ENCODE peak calls at places on chromosomes 7 and 10, in six cellular contexts. One of them, this sample, is unnamed.

GRCh38 chr7:142974618-142975017 is 12.5 kb upstream of the KEL start:
- DNase-seq in neuronal stem cell: no peak
- DNase-seq in IMR-90: no peak
- DNase-seq in H9: no peak
- DNase-seq in H1: no peak
- DNase-seq in trophoblast cell: no peak
- DNase-seq in this sample: no peak

GRCh38 chr10:6348091-6348862 is 145.5 kb downstream of the PFKFB3 start:
- DNase-seq in neuronal stem cell: no peak
- DNase-seq in IMR-90: no peak
- DNase-seq in H9: no peak
- DNase-seq in H1: no peak
- DNase-seq in trophoblast cell: peak
- DNase-seq in this sample: no peak

GRCh38 chr7:86814980-86815379 is 171.3 kb downstream of the GRM3 start:
- DNase-seq in neuronal stem cell: peak
- DNase-seq in IMR-90: no peak
- DNase-seq in H9: no peak
- DNase-seq in H1: peak
- DNase-seq in trophoblast cell: peak
- DNase-seq in this sample: peak

GRCh38 chr7:128914566-128915151 is 4.2 kb upstream of the KCP start:
- DNase-seq in neuronal stem cell: no peak
- DNase-seq in IMR-90: no peak
- DNase-seq in H9: peak
- DNase-seq in H1: no peak
- DNase-seq in trophoblast cell: no peak
- DNase-seq in this sample: no peak

GRCh38 chr10:25804505-25804904 is 129.5 kb upstream of the MYO3A start:
- DNase-seq in neuronal stem cell: no peak
- DNase-seq in IMR-90: no peak
- DNase-seq in H9: no peak
- DNase-seq in H1: no peak
- DNase-seq in trophoblast cell: no peak
- DNase-seq in this sample: no peak

GRCh38 chr7:155969192-155969929 is 157.1 kb upstream of the SHH start:
- DNase-seq in neuronal stem cell: no peak
- DNase-seq in IMR-90: no peak
- DNase-seq in H9: peak
- DNase-seq in H1: no peak
- DNase-seq in trophoblast cell: no peak
- DNase-seq in this sample: no peak

GRCh38 chr10:1609596-1609995 is 127.7 kb downstream of the ADARB2 start:
- DNase-seq in neuronal stem cell: no peak
- DNase-seq in IMR-90: no peak
- DNase-seq in H9: peak
- DNase-seq in H1: no peak
- DNase-seq in trophoblast cell: no peak
- DNase-seq in this sample: no peak

GRCh38 chr10:59362991-59363390 is 642 bp upstream of the FAM13C start:
- DNase-seq in neuronal stem cell: peak
- DNase-seq in IMR-90: peak
- DNase-seq in H9: peak
- DNase-seq in H1: peak
- DNase-seq in trophoblast cell: peak
- DNase-seq in this sample: peak

GRCh38 chr7:4129481-4130122 is 552.5 kb upstream of the FOXK1 start:
- DNase-seq in neuronal stem cell: no peak
- DNase-seq in IMR-90: no peak
- DNase-seq in H9: no peak
- DNase-seq in H1: no peak
- DNase-seq in trophoblast cell: no peak
- DNase-seq in this sample: no peak

GRCh38 chr10:101780818-101781654 is 2.2 kb downstream of the NPM3 start:
- DNase-seq in neuronal stem cell: peak
- DNase-seq in IMR-90: peak
- DNase-seq in H9: peak
- DNase-seq in H1: no peak
- DNase-seq in trophoblast cell: peak
- DNase-seq in this sample: peak

GRCh38 chr10:77664018-77664417 is 26.4 kb upstream of the KCNMA1 start:
- DNase-seq in neuronal stem cell: no peak
- DNase-seq in IMR-90: no peak
- DNase-seq in H9: no peak
- DNase-seq in H1: no peak
- DNase-seq in trophoblast cell: no peak
- DNase-seq in this sample: no peak

GRCh38 chr10:4242561-4243035 is 457.6 kb upstream of the KLF6 start:
- DNase-seq in neuronal stem cell: no peak
- DNase-seq in IMR-90: peak
- DNase-seq in H9: no peak
- DNase-seq in H1: no peak
- DNase-seq in trophoblast cell: peak
- DNase-seq in this sample: peak

GRCh38 chr10:30688456-30688855 is 58.9 kb upstream of the LYZL2 start:
- DNase-seq in neuronal stem cell: no peak
- DNase-seq in IMR-90: no peak
- DNase-seq in H9: no peak
- DNase-seq in H1: no peak
- DNase-seq in trophoblast cell: no peak
- DNase-seq in this sample: no peak

GRCh38 chr7:111076205-111076604 is 14.7 kb upstream of the LRRN3 start:
- DNase-seq in neuronal stem cell: no peak
- DNase-seq in IMR-90: peak
- DNase-seq in H9: no peak
- DNase-seq in H1: no peak
- DNase-seq in trophoblast cell: peak
- DNase-seq in this sample: no peak

GRCh38 chr7:79159040-79159664 is 294.3 kb downstream of the MAGI2 start:
- DNase-seq in neuronal stem cell: no peak
- DNase-seq in IMR-90: no peak
- DNase-seq in H9: no peak
- DNase-seq in H1: no peak
- DNase-seq in trophoblast cell: no peak
- DNase-seq in this sample: no peak

GRCh38 chr7:1403844-1404404 is 55.3 kb downstream of the MICALL2 start:
- DNase-seq in neuronal stem cell: peak
- DNase-seq in IMR-90: peak
- DNase-seq in H9: no peak
- DNase-seq in H1: no peak
- DNase-seq in trophoblast cell: no peak
- DNase-seq in this sample: peak

GRCh38 chr7:48837266-48837665 is 87.1 kb upstream of the CDC14C start:
- DNase-seq in neuronal stem cell: no peak
- DNase-seq in IMR-90: no peak
- DNase-seq in H9: no peak
- DNase-seq in H1: no peak
- DNase-seq in trophoblast cell: no peak
- DNase-seq in this sample: no peak

GRCh38 chr7:2934984-2935740 is 91.1 kb upstream of the GNA12 start:
- DNase-seq in neuronal stem cell: no peak
- DNase-seq in IMR-90: no peak
- DNase-seq in H9: peak
- DNase-seq in H1: no peak
- DNase-seq in trophoblast cell: peak
- DNase-seq in this sample: no peak

GRCh38 chr7:42522227-42522991 is 285.4 kb upstream of the GLI3 start:
- DNase-seq in neuronal stem cell: peak
- DNase-seq in IMR-90: no peak
- DNase-seq in H9: peak
- DNase-seq in H1: peak
- DNase-seq in trophoblast cell: peak
- DNase-seq in this sample: peak

GRCh38 chr10:110706690-110707098 is 62.6 kb downstream of the RBM20 start:
- DNase-seq in neuronal stem cell: no peak
- DNase-seq in IMR-90: peak
- DNase-seq in H9: no peak
- DNase-seq in H1: peak
- DNase-seq in trophoblast cell: peak
- DNase-seq in this sample: peak

GRCh38 chr7:158000160-158000559 is 587.5 kb downstream of the PTPRN2 start:
- DNase-seq in neuronal stem cell: no peak
- DNase-seq in IMR-90: no peak
- DNase-seq in H9: peak
- DNase-seq in H1: no peak
- DNase-seq in trophoblast cell: no peak
- DNase-seq in this sample: no peak

GRCh38 chr7:36312064-36312914 is 77.4 kb upstream of the ANLN start:
- DNase-seq in neuronal stem cell: no peak
- DNase-seq in IMR-90: no peak
- DNase-seq in H9: peak
- DNase-seq in H1: no peak
- DNase-seq in trophoblast cell: peak
- DNase-seq in this sample: no peak

GRCh38 chr10:60224129-60224705 is 165.5 kb downstream of the ANK3 start:
- DNase-seq in neuronal stem cell: no peak
- DNase-seq in IMR-90: no peak
- DNase-seq in H9: no peak
- DNase-seq in H1: no peak
- DNase-seq in trophoblast cell: peak
- DNase-seq in this sample: no peak

GRCh38 chr7:157675427-157675930 is 338.7 kb downstream of the DNAJB6 start:
- DNase-seq in neuronal stem cell: no peak
- DNase-seq in IMR-90: no peak
- DNase-seq in H9: peak
- DNase-seq in H1: no peak
- DNase-seq in trophoblast cell: no peak
- DNase-seq in this sample: no peak

GRCh38 chr7:46775776-46776175 is 806.1 kb downstream of the TNS3 start:
- DNase-seq in neuronal stem cell: no peak
- DNase-seq in IMR-90: peak
- DNase-seq in H9: no peak
- DNase-seq in H1: no peak
- DNase-seq in trophoblast cell: no peak
- DNase-seq in this sample: no peak

GRCh38 chr10:11899067-11899876 is 76.1 kb downstream of the PROSER2 start:
- DNase-seq in neuronal stem cell: no peak
- DNase-seq in IMR-90: no peak
- DNase-seq in H9: no peak
- DNase-seq in H1: no peak
- DNase-seq in trophoblast cell: no peak
- DNase-seq in this sample: no peak
- H2AFZ ChIP-seq in neuronal stem cell: peak
- H2AFZ ChIP-seq in IMR-90: no peak
- H2AFZ ChIP-seq in H9: no peak
- H2AFZ ChIP-seq in H1: no peak
- H2AFZ ChIP-seq in trophoblast cell: no peak
- H2AFZ ChIP-seq in this sample: no peak

GRCh38 chr7:108143658-108144420 is 13.7 kb upstream of the LAMB4 start:
- DNase-seq in neuronal stem cell: no peak
- DNase-seq in IMR-90: no peak
- DNase-seq in H9: no peak
- DNase-seq in H1: no peak
- DNase-seq in trophoblast cell: no peak
- DNase-seq in this sample: no peak

GRCh38 chr7:108147031-108147563 is 16.9 kb upstream of the LAMB4 start:
- DNase-seq in neuronal stem cell: no peak
- DNase-seq in IMR-90: no peak
- DNase-seq in H9: no peak
- DNase-seq in H1: no peak
- DNase-seq in trophoblast cell: no peak
- DNase-seq in this sample: no peak

GRCh38 chr7:108144931-108145330 is 14.8 kb upstream of the LAMB4 start:
- DNase-seq in neuronal stem cell: no peak
- DNase-seq in IMR-90: no peak
- DNase-seq in H9: no peak
- DNase-seq in H1: no peak
- DNase-seq in trophoblast cell: no peak
- DNase-seq in this sample: no peak

GRCh38 chr7:108146070-108146842 is 16.1 kb upstream of the LAMB4 start:
- DNase-seq in neuronal stem cell: peak
- DNase-seq in IMR-90: peak
- DNase-seq in H9: peak
- DNase-seq in H1: peak
- DNase-seq in trophoblast cell: peak
- DNase-seq in this sample: peak

GRCh38 chr7:108145401-108145800 is 15.2 kb upstream of the LAMB4 start:
- DNase-seq in neuronal stem cell: no peak
- DNase-seq in IMR-90: no peak
- DNase-seq in H9: peak
- DNase-seq in H1: no peak
- DNase-seq in trophoblast cell: no peak
- DNase-seq in this sample: no peak
- H3K14ac ChIP-seq in neuronal stem cell: no peak
- H3K14ac ChIP-seq in IMR-90: no peak
- H3K14ac ChIP-seq in H9: no peak
- H3K14ac ChIP-seq in H1: no peak
- H3K14ac ChIP-seq in trophoblast cell: no peak
- H3K14ac ChIP-seq in this sample: no peak

DNA sequence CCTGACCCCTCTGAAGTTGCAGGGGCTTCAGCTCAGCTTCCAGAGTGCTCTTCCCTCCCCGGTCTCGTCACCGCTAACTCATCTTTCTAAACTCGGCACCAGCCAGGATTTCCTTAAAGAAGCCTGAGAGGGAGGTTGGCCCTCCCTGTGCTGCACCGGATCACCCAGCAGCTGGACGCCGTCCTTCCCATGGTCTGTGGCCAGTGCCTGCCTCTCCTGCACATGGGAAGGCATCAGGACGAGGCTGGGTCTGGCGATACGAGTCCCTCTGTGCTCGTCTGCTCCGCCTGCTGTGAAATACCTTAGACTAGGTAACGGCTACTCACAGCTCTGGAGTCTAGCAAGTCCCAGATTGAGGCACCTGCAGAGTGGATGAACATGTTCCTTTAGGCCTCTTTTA is 179.1 kb downstream of the ZMYND11 start:
- DNase-seq in neuronal stem cell: no peak
- DNase-seq in IMR-90: no peak
- DNase-seq in H9: no peak
- DNase-seq in H1: no peak
- DNase-seq in trophoblast cell: no peak
- DNase-seq in this sample: no peak
- H2AFZ ChIP-seq in neuronal stem cell: no peak
- H2AFZ ChIP-seq in IMR-90: no peak
- H2AFZ ChIP-seq in H9: no peak
- H2AFZ ChIP-seq in H1: no peak
- H2AFZ ChIP-seq in trophoblast cell: no peak
- H2AFZ ChIP-seq in this sample: no peak

GRCh38 chr7:75739796-75740672 is 1.3 kb upstream of the HIP1 start:
- DNase-seq in neuronal stem cell: peak
- DNase-seq in IMR-90: peak
- DNase-seq in H9: no peak
- DNase-seq in H1: no peak
- DNase-seq in trophoblast cell: peak
- DNase-seq in this sample: peak
- H3K14ac ChIP-seq in neuronal stem cell: no peak
- H3K14ac ChIP-seq in IMR-90: peak
- H3K14ac ChIP-seq in H9: no peak
- H3K14ac ChIP-seq in H1: no peak
- H3K14ac ChIP-seq in trophoblast cell: no peak
- H3K14ac ChIP-seq in this sample: no peak

GRCh38 chr7:103640031-103640779 is 194.2 kb upstream of the SLC26A5 start:
- DNase-seq in neuronal stem cell: no peak
- DNase-seq in IMR-90: peak
- DNase-seq in H9: no peak
- DNase-seq in H1: no peak
- DNase-seq in trophoblast cell: no peak
- DNase-seq in this sample: no peak
- H2AFZ ChIP-seq in neuronal stem cell: no peak
- H2AFZ ChIP-seq in IMR-90: no peak
- H2AFZ ChIP-seq in H9: no peak
- H2AFZ ChIP-seq in H1: no peak
- H2AFZ ChIP-seq in trophoblast cell: no peak
- H2AFZ ChIP-seq in this sample: no peak

GRCh38 chr10:116608683-116609594 is 11.8 kb upstream of the PNLIPRP2 start:
- DNase-seq in neuronal stem cell: no peak
- DNase-seq in IMR-90: no peak
- DNase-seq in H9: peak
- DNase-seq in H1: no peak
- DNase-seq in trophoblast cell: peak
- DNase-seq in this sample: no peak
- H3K14ac ChIP-seq in neuronal stem cell: peak
- H3K14ac ChIP-seq in IMR-90: no peak
- H3K14ac ChIP-seq in H9: no peak
- H3K14ac ChIP-seq in H1: no peak
- H3K14ac ChIP-seq in trophoblast cell: no peak
- H3K14ac ChIP-seq in this sample: no peak

This sample was measured in mesenchymal stem cell.